ENCODE peak calls at places on chromosomes 5 and 9, in nine cellular contexts. One of them, this sample, is unnamed.

GRCh38 chr9:137435980-137436760 is 5.0 kb downstream of the ENTPD8 start:
- DNase-seq in fibroblast of lung: peak; percentile 74
- DNase-seq in right atrium auricular region: no peak
- DNase-seq in GF-D8: no peak
- DNase-seq in naive B cell: no peak
- DNase-seq in pulmonary artery endothelial cell: peak; percentile 32
- DNase-seq in prostate gland: peak; percentile 74
- DNase-seq in iris pigment epithelial cell: peak; percentile 85
- DNase-seq in HFF-Myc: no peak
- DNase-seq in this sample: no peak

GRCh38 chr9:78292026-78292425 is 4.9 kb upstream of the PSAT1 start:
- DNase-seq in fibroblast of lung: no peak
- DNase-seq in right atrium auricular region: peak; percentile 57
- DNase-seq in GF-D8: no peak
- DNase-seq in naive B cell: no peak
- DNase-seq in pulmonary artery endothelial cell: no peak
- DNase-seq in prostate gland: no peak
- DNase-seq in iris pigment epithelial cell: no peak
- DNase-seq in HFF-Myc: no peak
- DNase-seq in this sample: no peak

GRCh38 chr5:179258922-179259730 is 86.1 kb downstream of the ADAMTS2 start:
- DNase-seq in fibroblast of lung: peak; percentile 31
- DNase-seq in right atrium auricular region: peak; percentile 68
- DNase-seq in GF-D8: no peak
- DNase-seq in naive B cell: no peak
- DNase-seq in pulmonary artery endothelial cell: no peak
- DNase-seq in prostate gland: no peak
- DNase-seq in iris pigment epithelial cell: no peak
- DNase-seq in HFF-Myc: peak; percentile 37
- DNase-seq in this sample: no peak

GRCh38 chr5:55037046-55037771 is 13.2 kb downstream of the GZMK start:
- DNase-seq in fibroblast of lung: peak; percentile 5
- DNase-seq in right atrium auricular region: no peak
- DNase-seq in GF-D8: no peak
- DNase-seq in naive B cell: no peak
- DNase-seq in pulmonary artery endothelial cell: no peak
- DNase-seq in prostate gland: no peak
- DNase-seq in iris pigment epithelial cell: peak; percentile 30
- DNase-seq in HFF-Myc: no peak
- DNase-seq in this sample: peak; percentile 87

GRCh38 chr9:5698810-5699556 is 70.1 kb downstream of the RIC1 start:
- DNase-seq in fibroblast of lung: peak; percentile 64
- DNase-seq in right atrium auricular region: no peak
- DNase-seq in GF-D8: no peak
- DNase-seq in naive B cell: no peak
- DNase-seq in pulmonary artery endothelial cell: no peak
- DNase-seq in prostate gland: no peak
- DNase-seq in iris pigment epithelial cell: peak; percentile 49
- DNase-seq in HFF-Myc: no peak
- DNase-seq in this sample: no peak

GRCh38 chr5:108788142-108788541 is 40.4 kb downstream of the FER start:
- DNase-seq in fibroblast of lung: peak; percentile 34
- DNase-seq in right atrium auricular region: no peak
- DNase-seq in GF-D8: no peak
- DNase-seq in naive B cell: no peak
- DNase-seq in pulmonary artery endothelial cell: no peak
- DNase-seq in prostate gland: no peak
- DNase-seq in iris pigment epithelial cell: no peak
- DNase-seq in HFF-Myc: no peak
- DNase-seq in this sample: no peak

GRCh38 chr9:136603901-136604816 is 58.3 kb upstream of the NOTCH1 start:
- DNase-seq in fibroblast of lung: no peak
- DNase-seq in right atrium auricular region: no peak
- DNase-seq in GF-D8: no peak
- DNase-seq in naive B cell: no peak
- DNase-seq in pulmonary artery endothelial cell: no peak
- DNase-seq in prostate gland: no peak
- DNase-seq in iris pigment epithelial cell: no peak
- DNase-seq in HFF-Myc: no peak
- DNase-seq in this sample: no peak

GRCh38 chr9:37582548-37583157 is 6.5 kb upstream of the FBXO10 start:
- DNase-seq in fibroblast of lung: peak; percentile 83
- DNase-seq in right atrium auricular region: no peak
- DNase-seq in GF-D8: no peak
- DNase-seq in naive B cell: no peak
- DNase-seq in pulmonary artery endothelial cell: peak; percentile 37
- DNase-seq in prostate gland: peak; percentile 19
- DNase-seq in iris pigment epithelial cell: peak; percentile 85
- DNase-seq in HFF-Myc: no peak
- DNase-seq in this sample: no peak

GRCh38 chr5:108730617-108731340 is 16.9 kb upstream of the FER start:
- DNase-seq in fibroblast of lung: no peak
- DNase-seq in right atrium auricular region: no peak
- DNase-seq in GF-D8: no peak
- DNase-seq in naive B cell: peak; percentile 36
- DNase-seq in pulmonary artery endothelial cell: no peak
- DNase-seq in prostate gland: no peak
- DNase-seq in iris pigment epithelial cell: no peak
- DNase-seq in HFF-Myc: no peak
- DNase-seq in this sample: no peak